ENCODE peak calls at places on chromosomes 3 and 15, in seven cellular contexts. Z is hypothalamus; G is GM12892; V is skeletal muscle cell; S is adrenal gland; I is T-helper 9 cell; Q is activated CD8-positive, alpha-beta memory T cell treated with anti-CD3 and anti-CD28 coated beads, Interleukin-2, amount 50 U/mL, for 48 hours. A is an unnamed sample.

GRCh38 chr3:32814371-32814770 is 3.4 kb upstream of the TRIM71 start:
- DNase-seq in G (no peak), S (no peak), I (no peak), Q (no peak), V (no peak), Z (no peak), A (no peak)

GRCh38 chr3:113751145-113751544 is 4.3 kb downstream of the ATP6V1A start:
- DNase-seq in I (no peak), V (no peak), S (no peak), G (no peak), Q (no peak), Z (no peak), A (no peak)

GRCh38 chr3:10223676-10224639 is 24.3 kb upstream of the TATDN2 start:
- DNase-seq in I (peak; percentile 36), G (peak; percentile 47), V (no peak), S (no peak), Q (no peak), Z (no peak), A (peak; percentile 30)

GRCh38 chr15:44368367-44368766 is 59.1 kb upstream of the CTDSPL2 start:
- DNase-seq in Z (no peak), G (no peak), S (no peak), V (no peak), Q (no peak), I (no peak), A (no peak)

GRCh38 chr3:9422712-9423424 is 25.5 kb downstream of the SETD5 start:
- DNase-seq in Q (no peak), V (peak; percentile 92), Z (peak; percentile 70), I (no peak), S (peak; percentile 90), G (no peak), A (peak; percentile 13)

GRCh38 chr3:160941885-160942494 is 163.2 kb downstream of the B3GALNT1 start:
- DNase-seq in G (peak; percentile 5), Q (peak; percentile 80), V (peak; percentile 19), Z (no peak), I (peak; percentile 61), S (peak; percentile 81), A (peak; percentile 47)

GRCh38 chr3:167913218-167913902 is 177.8 kb downstream of the SERPINI1 start:
- DNase-seq in Z (no peak), Q (no peak), S (no peak), I (no peak), G (no peak), V (peak; percentile 5), A (no peak)

GRCh38 chr15:44081223-44082013 is 113.7 kb downstream of the FRMD5 start:
- DNase-seq in Z (no peak), Q (no peak), I (no peak), S (no peak), G (no peak), V (peak; percentile 48), A (no peak)

GRCh38 chr15:32028921-32029320 is 1.4 kb upstream of the CHRNA7 start:
- DNase-seq in V (no peak), Q (no peak), Z (no peak), G (no peak), S (no peak), I (no peak), A (no peak)

GRCh38 chr3:142962520-142963265 is 781 bp downstream of the PAQR9 start:
- DNase-seq in V (no peak), I (no peak), S (no peak), Q (no peak), Z (no peak), G (no peak), A (no peak)

GRCh38 chr3:16392733-16393132 is 120.8 kb downstream of the RFTN1 start:
- DNase-seq in S (no peak), I (no peak), Z (no peak), Q (no peak), G (no peak), V (no peak), A (no peak)

A was measured in naive B cell.